ENCODE peak calls at places on chromosomes 4 and X, in ten cellular contexts. A is NCI-H146; G is ureter; H is neural crest cell; T is pulmonary artery endothelial cell; E is stimulated activated CD4-positive, alpha-beta T cell treated with anti-CD3 and anti-CD28 coated beads, Interleukin-2, amount 100 ng/mL, for 48 hours; V is activated T-cell treated with anti-CD3 and anti-CD28 coated beads for 1 hour; R is activated T-helper 1 cell treated with Interleukin-2 at 50 U/mL for 16 hours; Z is head of caudate nucleus; Q is KBM-7. B is an unnamed sample.

GRCh38 chrX:104459796-104460195 is 106.2 kb upstream of the IL1RAPL2 start:
- DNase-seq in H (no peak), Z (no peak), E (no peak), Q (no peak), T (no peak), A (no peak), V (no peak), G (no peak), R (no peak), B (no peak)

GRCh38 chrX:109857898-109858297 is 124.8 kb upstream of the ACSL4 start:
- DNase-seq in A (no peak), G (no peak), V (no peak), H (no peak), Z (no peak), Q (no peak), E (no peak), T (no peak), R (no peak), B (no peak)

GRCh38 chr4:68434277-68434676 is 13.0 kb upstream of the TMPRSS11E start:
- DNase-seq in A (no peak), V (no peak), Q (no peak), Z (no peak), H (no peak), R (no peak), E (no peak), G (no peak), T (no peak), B (no peak)

GRCh38 chr4:71382569-71383560 is 44.0 kb downstream of the SLC4A4 start:
- DNase-seq in H (no peak), A (no peak), Z (no peak), T (no peak), V (no peak), G (no peak), Q (no peak), R (no peak), E (no peak), B (no peak)

GRCh38 chr4:118991686-118992085 is 103.0 kb downstream of the SYNPO2 start:
- DNase-seq in Q (no peak), H (no peak), A (no peak), G (no peak), V (no peak), T (no peak), Z (no peak), E (no peak), R (no peak), B (no peak)

GRCh38 chr4:141890279-141890678 is 253.9 kb downstream of the IL15 start:
- DNase-seq in V (no peak), E (no peak), Q (no peak), R (no peak), Z (no peak), T (peak; percentile 5), H (no peak), A (no peak), G (no peak), B (no peak)

GRCh38 chr4:59553063-59553738 is 1646.9 kb upstream of the ADGRL3 start:
- DNase-seq in Z (no peak), V (no peak), R (no peak), A (no peak), E (no peak), G (no peak), H (no peak), T (no peak), Q (peak; percentile 70), B (no peak)

GRCh38 chr4:74307163-74307562 is 1.1 kb upstream of the EPGN start:
- DNase-seq in H (no peak), Q (no peak), V (no peak), A (no peak), T (no peak), R (no peak), E (no peak), G (no peak), Z (no peak), B (no peak)

GRCh38 chr4:85370400-85371032 is 104.4 kb upstream of the ARHGAP24 start:
- DNase-seq in Q (peak; percentile 50), R (no peak), E (no peak), H (peak; percentile 27), T (no peak), G (no peak), A (no peak), V (no peak), Z (peak; percentile 50), B (no peak)

B was measured in T-helper 2 cell.